ENCODE peak calls at places on chromosomes 11 and 22, in ten cellular contexts. E is SK-N-SH, L is GM12864, P is bronchial epithelial cell, C is fibroblast of lung, H is A549, U is epithelial cell of esophagus, R is suprapubic skin, X is HCT116, K is cardiac muscle cell. T is an unnamed sample.

GRCh38 chr11:28010001-28010400 is 98.0 kb downstream of the KIF18A start:
- DNase-seq in E (no peak), L (no peak), P (no peak), C (peak), H (no peak), U (no peak), R (no peak), X (no peak), K (no peak), T (no peak)

GRCh38 chr22:24421428-24421931 is 5.9 kb upstream of the ADORA2A start:
- DNase-seq in E (peak), L (no peak), P (no peak), C (no peak), H (peak), U (no peak), R (no peak), X (peak), K (no peak), T (no peak)

GRCh38 chr22:48785792-48786678 is 1041.6 kb downstream of the BRD1 start:
- DNase-seq in E (no peak), L (no peak), P (no peak), C (no peak), H (no peak), U (no peak), R (no peak), X (no peak), K (no peak), T (no peak)

GRCh38 chr11:115132829-115133228 is 371.4 kb downstream of the CADM1 start:
- DNase-seq in E (no peak), L (no peak), P (no peak), C (no peak), H (peak), U (peak), R (no peak), X (no peak), K (no peak), T (no peak)

GRCh38 chr11:123509737-123510578 is 79.9 kb downstream of the GRAMD1B start:
- DNase-seq in E (peak), L (no peak), P (peak), C (peak), H (no peak), U (peak), R (no peak), X (no peak), K (peak), T (peak)

GRCh38 chr22:43018615-43019014 is 3.7 kb upstream of the PACSIN2 start:
- DNase-seq in E (no peak), L (no peak), P (no peak), C (no peak), H (no peak), U (no peak), R (no peak), X (no peak), K (no peak), T (no peak)

GRCh38 chr11:103845331-103845730 is 191.1 kb upstream of the DDI1 start:
- DNase-seq in E (no peak), L (no peak), P (no peak), C (no peak), H (no peak), U (no peak), R (no peak), X (no peak), K (no peak), T (no peak)

GRCh38 chr22:19871845-19872778 is 17.4 kb upstream of the GNB1L start:
- DNase-seq in E (no peak), L (no peak), P (no peak), C (no peak), H (no peak), U (no peak), R (peak), X (no peak), K (no peak), T (no peak)

GRCh38 chr11:126159719-126160344 is 51.6 kb downstream of the RPUSD4 start:
- DNase-seq in E (no peak), L (no peak), P (no peak), C (no peak), H (no peak), U (no peak), R (no peak), X (no peak), K (no peak), T (no peak)

GRCh38 chr11:82671451-82671850 is 62.2 kb downstream of the FAM181B start:
- DNase-seq in E (no peak), L (no peak), P (peak), C (no peak), H (no peak), U (peak), R (no peak), X (no peak), K (no peak), T (no peak)

GRCh38 chr11:34439521-34440258 is 956 bp downstream of the CAT start:
- DNase-seq in E (peak), L (no peak), P (no peak), C (no peak), H (no peak), U (no peak), R (no peak), X (no peak), K (no peak), T (no peak)

GRCh38 chr11:116931206-116931953 is 94.0 kb upstream of the APOA1 start:
- DNase-seq in E (no peak), L (no peak), P (peak), C (peak), H (peak), U (peak), R (no peak), X (no peak), K (no peak), T (no peak)

GRCh38 chr11:70142171-70142875 is 60.8 kb upstream of the FADD start:
- DNase-seq in E (no peak), L (no peak), P (peak), C (no peak), H (peak), U (peak), R (no peak), X (peak), K (no peak), T (no peak)

GRCh38 chr11:103927535-103927934 is 108.9 kb upstream of the DDI1 start:
- DNase-seq in E (peak), L (peak), P (peak), C (peak), H (peak), U (peak), R (no peak), X (no peak), K (peak), T (no peak)

GRCh38 chr11:62400760-62401159 is 18.1 kb upstream of the SCGB1A1 start:
- DNase-seq in E (peak), L (no peak), P (no peak), C (peak), H (no peak), U (no peak), R (peak), X (no peak), K (peak), T (peak)

GRCh38 chr11:7376386-7376785 is 108.9 kb upstream of the OLFML1 start:
- DNase-seq in E (no peak), L (no peak), P (no peak), C (no peak), H (no peak), U (no peak), R (no peak), X (no peak), K (no peak), T (no peak)

GRCh38 chr22:43385770-43386641 is 25.8 kb upstream of the MPPED1 start:
- DNase-seq in E (peak), L (no peak), P (peak), C (peak), H (peak), U (peak), R (no peak), X (peak), K (peak), T (peak)

GRCh38 chr11:16787035-16787744 is 48.7 kb downstream of the C11orf58 start:
- DNase-seq in E (no peak), L (no peak), P (peak), C (peak), H (no peak), U (peak), R (no peak), X (no peak), K (no peak), T (no peak)

GRCh38 chr11:112995423-112996084 is 34.3 kb downstream of the NCAM1 start:
- DNase-seq in E (no peak), L (no peak), P (no peak), C (no peak), H (no peak), U (no peak), R (no peak), X (no peak), K (no peak), T (no peak)

GRCh38 chr11:74949748-74950127 is 672 bp downstream of the SPCS2 start:
- DNase-seq in E (peak), L (no peak), P (no peak), C (no peak), H (no peak), U (no peak), R (no peak), X (no peak), K (peak), T (no peak)

GRCh38 chr11:127003260-127003981 is 2.9 kb upstream of the KIRREL3 start:
- DNase-seq in E (peak), L (no peak), P (no peak), C (peak), H (peak), U (peak), R (no peak), X (no peak), K (peak), T (no peak)

GRCh38 chr11:66204412-66204811 is 64.0 kb upstream of the RAB1B start:
- DNase-seq in E (no peak), L (no peak), P (no peak), C (no peak), H (no peak), U (no peak), R (no peak), X (no peak), K (no peak), T (no peak)

GRCh38 chr11:75541301-75541929 is 15.7 kb upstream of the GDPD5 start:
- DNase-seq in E (no peak), L (no peak), P (no peak), C (no peak), H (no peak), U (no peak), R (no peak), X (no peak), K (no peak), T (no peak)

GRCh38 chr11:116276051-116277044 is 496.4 kb downstream of the BUD13 start:
- DNase-seq in E (peak), L (peak), P (peak), C (peak), H (peak), U (peak), R (peak), X (peak), K (peak), T (peak)

GRCh38 chr11:7605544-7605943 is 67.8 kb downstream of the CYB5R2 start:
- DNase-seq in E (no peak), L (no peak), P (peak), C (no peak), H (peak), U (peak), R (no peak), X (peak), K (no peak), T (peak)

GRCh38 chr11:67252831-67253239 is 13.4 kb upstream of the GRK2 start:
- DNase-seq in E (no peak), L (no peak), P (peak), C (peak), H (peak), U (peak), R (no peak), X (no peak), K (peak), T (no peak)

GRCh38 chr11:19953909-19954308 is 206.4 kb downstream of the DBX1 start:
- DNase-seq in E (no peak), L (no peak), P (peak), C (peak), H (peak), U (peak), R (no peak), X (peak), K (peak), T (peak)

GRCh38 chr11:69377953-69378302 is 84.0 kb downstream of the MYEOV start:
- DNase-seq in E (no peak), L (no peak), P (no peak), C (no peak), H (no peak), U (no peak), R (no peak), X (no peak), K (no peak), T (no peak)

GRCh38 chr11:9473408-9473807 is 12.6 kb downstream of the ZNF143 start:
- DNase-seq in E (peak), L (no peak), P (no peak), C (no peak), H (no peak), U (no peak), R (no peak), X (no peak), K (no peak), T (no peak)
- H3K4me3 ChIP-seq in E (no peak), L (no peak), P (no peak), C (no peak), H (no peak), U (no peak), R (no peak), X (no peak), K (no peak), T (no peak)

DNA sequence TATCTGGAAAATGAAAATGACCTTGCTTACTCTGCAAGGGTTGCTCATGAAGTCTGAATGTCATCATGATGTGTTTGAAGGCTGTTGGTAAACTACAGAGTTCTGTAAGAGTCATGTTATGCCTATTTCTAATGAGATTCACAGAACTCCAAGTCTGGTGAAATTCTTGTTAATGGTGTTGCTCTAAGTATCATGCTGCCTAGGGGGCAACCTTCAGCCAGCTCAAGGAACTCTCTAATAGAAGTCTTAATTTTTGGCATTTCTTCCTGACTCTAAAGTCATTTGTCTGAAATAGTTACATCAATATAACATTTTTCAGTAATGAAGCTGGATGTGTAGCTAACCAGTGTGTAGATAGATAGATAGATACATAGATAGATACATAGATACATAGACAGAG is 302.8 kb downstream of the FAT3 start:
- DNase-seq in E (no peak), L (no peak), P (no peak), C (peak), H (no peak), U (no peak), R (no peak), X (no peak), K (no peak), T (no peak)
- TF ChIP-seq CTCF in E (no peak), L (no peak), P (no peak), C (peak), H (no peak), U (no peak), R (no peak), X (no peak), K (peak), T (peak)

DNA sequence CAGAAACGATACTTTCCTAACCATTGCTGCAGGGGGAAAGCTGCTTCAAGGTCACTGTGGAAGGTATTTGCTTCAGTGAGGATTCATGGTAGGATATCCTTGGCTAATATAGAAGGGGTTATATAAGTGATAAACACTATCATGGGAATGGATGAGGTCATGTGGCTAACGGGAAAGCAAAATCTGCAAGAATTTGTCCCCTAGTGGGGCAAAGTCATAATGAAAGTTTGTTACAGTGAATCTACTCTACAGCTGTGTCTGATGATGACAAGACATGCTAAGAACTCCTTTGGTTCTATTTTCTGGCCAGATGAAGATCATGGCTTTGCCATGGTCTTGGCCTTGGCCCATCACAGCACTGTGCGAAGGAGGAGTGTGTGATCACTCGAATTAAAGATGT is 13.8 kb downstream of the MMP20 start:
- DNase-seq in E (no peak), L (no peak), P (no peak), C (no peak), H (no peak), U (no peak), R (no peak), X (no peak), K (no peak), T (no peak)
- H3K4me3 ChIP-seq in E (no peak), L (no peak), P (no peak), C (no peak), H (no peak), U (no peak), R (no peak), X (no peak), K (no peak), T (no peak)

DNA sequence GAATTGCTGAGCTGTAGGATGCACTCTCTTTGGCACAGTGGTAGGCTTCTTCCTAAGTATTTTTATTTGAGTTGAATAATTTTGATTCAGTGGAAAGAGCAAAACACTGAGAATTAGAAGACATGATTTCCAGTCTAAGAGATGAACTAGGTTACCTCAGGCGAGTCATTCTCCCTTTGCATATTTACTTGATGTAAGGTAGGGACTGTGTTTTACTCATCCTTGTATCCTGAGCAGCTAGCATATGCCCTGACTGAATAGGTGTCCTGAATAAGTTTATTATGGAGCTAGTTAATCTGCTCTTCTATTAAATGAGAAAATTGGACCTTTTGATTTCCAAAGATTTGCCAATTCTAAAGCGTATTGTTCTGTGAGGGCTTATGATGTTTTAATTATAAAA is 50.7 kb downstream of the STIM1 start:
- DNase-seq in E (no peak), L (no peak), P (peak), C (no peak), H (no peak), U (peak), R (no peak), X (no peak), K (no peak), T (no peak)
- TF ChIP-seq CTCF in E (no peak), L (no peak), P (no peak), C (no peak), H (no peak), U (no peak), R (no peak), X (no peak), K (no peak), T (no peak)

DNA sequence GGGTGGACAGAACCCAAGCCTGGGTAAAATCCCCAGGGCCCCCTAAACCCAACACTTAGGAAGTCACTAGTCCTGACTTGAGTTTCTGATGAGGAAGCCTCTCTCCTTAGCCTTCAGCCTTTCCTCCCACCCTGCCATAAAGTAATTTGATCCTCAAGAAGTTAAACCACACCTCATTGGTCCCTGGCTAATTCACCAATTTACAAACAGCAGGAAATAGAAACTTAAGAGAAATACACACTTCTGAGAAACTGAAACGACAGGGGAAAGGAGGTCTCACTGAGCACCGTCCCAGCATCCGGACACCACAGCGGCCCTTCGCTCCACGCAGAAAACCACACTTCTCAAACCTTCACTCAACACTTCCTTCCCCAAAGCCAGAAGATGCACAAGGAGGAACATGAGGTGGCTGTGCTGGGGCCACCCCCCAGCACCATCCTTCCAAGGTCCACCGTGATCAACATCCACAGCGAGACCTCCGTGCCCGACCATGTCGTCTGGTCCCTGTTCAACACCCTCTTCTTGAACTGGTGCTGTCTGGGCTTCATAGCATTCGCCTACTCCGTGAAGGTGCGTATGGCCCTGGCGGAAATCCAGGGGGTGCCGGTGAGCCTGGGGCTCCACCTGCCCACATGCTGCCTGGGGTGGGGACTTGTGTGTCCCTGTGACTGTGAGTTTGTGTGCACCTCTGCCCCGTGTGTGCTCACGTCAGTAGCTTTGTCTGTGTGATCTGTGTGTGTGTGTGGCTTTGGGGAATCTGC is at the start of gene IFITM1:
- DNase-seq in E (no peak), L (peak), P (peak), C (peak), H (no peak), U (peak), R (no peak), X (no peak), K (peak), T (peak)
- H3K4me3 ChIP-seq in E (no peak), L (peak), P (peak), C (peak), H (no peak), U (peak), R (peak), X (no peak), K (peak), T (peak)

GRCh38 chr11:119322360-119322739 is 5.4 kb upstream of the MCAM start:
- DNase-seq in E (no peak), L (no peak), P (no peak), C (peak), H (no peak), U (no peak), R (peak), X (no peak), K (no peak), T (no peak)
- TF ChIP-seq CTCF in E (no peak), L (peak), P (no peak), C (peak), H (no peak), U (peak), R (no peak), X (peak), K (no peak), T (peak)

DNA sequence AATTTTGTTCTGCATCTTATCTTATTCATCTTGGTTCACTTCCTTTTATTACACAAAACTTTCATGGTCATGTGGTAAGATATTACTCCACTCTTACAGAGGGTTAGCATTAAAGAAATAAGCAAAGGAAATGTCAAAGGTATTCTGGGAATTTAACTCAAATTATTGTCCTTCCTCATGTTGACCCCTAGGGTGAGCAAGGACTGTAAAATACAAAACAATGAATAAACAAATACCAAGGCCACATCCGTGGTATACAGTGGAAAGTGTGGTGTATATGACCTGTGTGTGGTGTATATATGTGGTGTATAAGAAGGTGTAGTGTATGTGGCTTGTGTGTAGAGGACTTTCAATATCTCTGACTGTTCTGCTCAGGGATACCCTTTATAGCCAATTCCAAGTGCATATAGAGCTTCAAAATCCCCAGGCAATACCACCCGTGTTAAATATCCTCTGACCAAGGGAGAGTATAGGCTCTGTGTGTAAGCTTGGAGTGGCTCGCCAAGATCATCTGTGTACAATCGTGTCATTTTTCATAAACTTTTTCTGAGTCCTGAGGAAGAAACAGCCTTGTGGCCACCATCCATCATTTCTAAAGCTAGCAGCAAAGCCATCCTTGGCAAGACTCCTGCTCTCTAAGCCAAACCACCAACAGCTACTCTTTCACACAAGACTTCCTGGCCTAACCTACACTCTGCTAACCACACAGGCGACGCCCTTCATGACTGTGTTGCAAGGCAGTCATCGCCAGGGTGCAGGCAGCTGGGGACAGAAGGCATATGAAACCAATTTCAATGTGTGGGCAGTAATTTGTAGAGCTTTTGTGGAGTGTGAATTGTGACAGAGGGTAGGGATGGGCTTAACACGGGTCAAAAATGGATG is 548.0 kb downstream of the ETS1 start:
- DNase-seq in E (no peak), L (peak), P (peak), C (peak), H (no peak), U (peak), R (no peak), X (no peak), K (no peak), T (peak)
- H3K4me3 ChIP-seq in E (no peak), L (no peak), P (no peak), C (no peak), H (no peak), U (no peak), R (no peak), X (no peak), K (no peak), T (no peak)

GRCh38 chr11:65045728-65046127 is 4.7 kb downstream of the SAC3D1 start:
- DNase-seq in E (no peak), L (no peak), P (no peak), C (no peak), H (no peak), U (no peak), R (no peak), X (no peak), K (no peak), T (no peak)
- TF ChIP-seq CTCF in E (no peak), L (no peak), P (no peak), C (no peak), H (no peak), U (no peak), R (no peak), X (no peak), K (no peak), T (no peak)

T was measured in astrocyte of the cerebellum.